ENCODE peak calls at places on chromosomes 4 and X, in five cellular contexts. One of them, this sample, is unnamed.

GRCh38 chr4:38005637-38006036 is 45.4 kb downstream of the PTTG2 start:
- DNase-seq in H1: no peak
- DNase-seq in tibial artery: no peak
- DNase-seq in ascending aorta: no peak
- DNase-seq in GM23338: no peak
- DNase-seq in this sample: no peak

GRCh38 chr4:98614081-98614480 is 44.3 kb downstream of the TSPAN5 start:
- DNase-seq in GM23338: no peak
- DNase-seq in tibial artery: no peak
- DNase-seq in H1: no peak
- DNase-seq in ascending aorta: no peak
- DNase-seq in this sample: no peak

GRCh38 chr4:161642708-161643107 is 521.1 kb downstream of the FSTL5 start:
- DNase-seq in ascending aorta: no peak
- DNase-seq in GM23338: no peak
- DNase-seq in H1: no peak
- DNase-seq in tibial artery: no peak
- DNase-seq in this sample: no peak

GRCh38 chr4:7320413-7320812 is 114.3 kb downstream of the PSAPL1 start:
- DNase-seq in GM23338: no peak
- DNase-seq in H1: no peak
- DNase-seq in ascending aorta: no peak
- DNase-seq in tibial artery: no peak
- DNase-seq in this sample: no peak

GRCh38 chrX:47579537-47579936 is 2.7 kb upstream of the TIMP1 start:
- DNase-seq in GM23338: no peak
- DNase-seq in H1: no peak
- DNase-seq in ascending aorta: no peak
- DNase-seq in tibial artery: no peak
- DNase-seq in this sample: no peak

GRCh38 chr4:103075435-103075893 is 1.1 kb downstream of the SLC9B2 start:
- DNase-seq in H1: no peak
- DNase-seq in GM23338: no peak
- DNase-seq in ascending aorta: no peak
- DNase-seq in tibial artery: no peak
- DNase-seq in this sample: no peak

GRCh38 chrX:150365051-150365952 is 2.2 kb downstream of the MAMLD1 start:
- DNase-seq in ascending aorta: peak
- DNase-seq in GM23338: peak
- DNase-seq in H1: no peak
- DNase-seq in tibial artery: peak
- DNase-seq in this sample: no peak

GRCh38 chr4:40992472-40993298 is 221.7 kb downstream of the APBB2 start:
- DNase-seq in H1: no peak
- DNase-seq in tibial artery: no peak
- DNase-seq in GM23338: no peak
- DNase-seq in ascending aorta: no peak
- DNase-seq in this sample: peak

GRCh38 chr4:772118-772517 is 53.8 kb downstream of the CPLX1 start:
- DNase-seq in tibial artery: no peak
- DNase-seq in GM23338: no peak
- DNase-seq in H1: no peak
- DNase-seq in ascending aorta: no peak
- DNase-seq in this sample: no peak

GRCh38 chrX:135112743-135113142 is 7.6 kb downstream of the ETDB start:
- DNase-seq in tibial artery: no peak
- DNase-seq in GM23338: no peak
- DNase-seq in ascending aorta: no peak
- DNase-seq in H1: no peak
- DNase-seq in this sample: no peak

GRCh38 chrX:84123585-84123984 is 64.4 kb downstream of the RPS6KA6 start:
- DNase-seq in ascending aorta: no peak
- DNase-seq in tibial artery: no peak
- DNase-seq in GM23338: no peak
- DNase-seq in H1: no peak
- DNase-seq in this sample: peak

GRCh38 chrX:39633293-39633692 is 464.5 kb downstream of the BCOR start:
- DNase-seq in ascending aorta: no peak
- DNase-seq in H1: no peak
- DNase-seq in GM23338: no peak
- DNase-seq in tibial artery: no peak
- DNase-seq in this sample: no peak

DNA sequence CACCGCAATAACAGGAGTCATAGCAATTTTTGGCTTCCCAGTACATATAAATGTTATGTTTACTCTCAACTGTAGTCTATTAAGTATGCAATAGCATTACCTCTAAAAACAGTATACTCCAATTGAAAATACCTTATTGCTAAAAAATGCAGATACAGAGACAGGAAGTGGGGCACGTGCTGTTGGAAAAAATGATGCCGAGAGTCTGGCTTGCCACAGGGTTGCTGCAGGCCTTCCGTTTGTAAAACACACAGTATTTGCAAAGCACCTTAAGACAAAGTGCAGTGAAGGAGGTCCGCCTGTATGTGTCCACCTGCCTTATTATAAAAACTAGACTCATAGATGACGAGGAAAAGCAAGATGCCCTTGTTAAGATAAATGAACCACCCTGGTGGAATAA is 23.5 kb downstream of the CD99 start:
- DNase-seq in GM23338: no peak
- DNase-seq in H1: no peak
- DNase-seq in ascending aorta: no peak
- DNase-seq in tibial artery: no peak
- DNase-seq in this sample: no peak
- H3K27ac ChIP-seq in GM23338: no peak
- H3K27ac ChIP-seq in H1: no peak
- H3K27ac ChIP-seq in ascending aorta: no peak
- H3K27ac ChIP-seq in tibial artery: no peak
- H3K27ac ChIP-seq in this sample: no peak

GRCh38 chr4:73660808-73661207 is 40.6 kb upstream of the RASSF6 start:
- DNase-seq in H1: no peak
- DNase-seq in tibial artery: no peak
- DNase-seq in ascending aorta: no peak
- DNase-seq in GM23338: no peak
- DNase-seq in this sample: no peak
- H3K27ac ChIP-seq in H1: no peak
- H3K27ac ChIP-seq in tibial artery: no peak
- H3K27ac ChIP-seq in ascending aorta: no peak
- H3K27ac ChIP-seq in GM23338: no peak
- H3K27ac ChIP-seq in this sample: peak

DNA sequence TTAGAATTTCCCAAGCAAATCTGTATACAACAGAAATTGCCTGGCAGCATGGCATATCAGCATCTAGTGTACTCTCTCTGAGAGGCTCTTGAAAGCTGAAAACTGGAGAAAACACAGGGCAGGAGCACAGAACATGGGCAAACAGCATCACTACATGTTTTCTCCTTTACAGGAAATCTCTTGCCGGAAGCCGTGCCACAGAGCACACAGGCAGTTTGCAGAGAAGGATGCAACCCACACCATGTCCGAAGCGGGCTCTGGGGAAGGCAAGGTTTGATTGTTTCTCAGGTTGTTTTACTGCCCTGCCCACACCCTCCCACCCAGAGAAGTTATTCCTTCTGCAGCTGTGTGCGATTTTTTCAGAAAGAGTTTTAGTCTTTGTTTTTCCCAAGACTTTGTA is 41.1 kb upstream of the FAM9C start:
- DNase-seq in tibial artery: no peak
- DNase-seq in GM23338: no peak
- DNase-seq in H1: no peak
- DNase-seq in ascending aorta: no peak
- DNase-seq in this sample: no peak
- H3K27ac ChIP-seq in tibial artery: no peak
- H3K27ac ChIP-seq in GM23338: no peak
- H3K27ac ChIP-seq in H1: no peak
- H3K27ac ChIP-seq in ascending aorta: no peak
- H3K27ac ChIP-seq in this sample: no peak

GRCh38 chr4:87977521-87978278 is 2.2 kb downstream of the SPP1 start:
- DNase-seq in GM23338: no peak
- DNase-seq in ascending aorta: no peak
- DNase-seq in H1: no peak
- DNase-seq in tibial artery: no peak
- DNase-seq in this sample: no peak

GRCh38 chr4:87973283-87974169 is 2.0 kb upstream of the SPP1 start:
- DNase-seq in H1: peak
- DNase-seq in tibial artery: peak
- DNase-seq in GM23338: peak
- DNase-seq in ascending aorta: peak
- DNase-seq in this sample: peak

GRCh38 chr4:87974856-87975462 is 555 bp upstream of the SPP1 start:
- DNase-seq in ascending aorta: no peak
- DNase-seq in GM23338: peak
- DNase-seq in H1: no peak
- DNase-seq in tibial artery: no peak
- DNase-seq in this sample: no peak

GRCh38 chr4:87978656-87979055 is 3.1 kb downstream of the SPP1 start:
- DNase-seq in H1: no peak
- DNase-seq in GM23338: no peak
- DNase-seq in tibial artery: no peak
- DNase-seq in ascending aorta: no peak
- DNase-seq in this sample: no peak

DNA sequence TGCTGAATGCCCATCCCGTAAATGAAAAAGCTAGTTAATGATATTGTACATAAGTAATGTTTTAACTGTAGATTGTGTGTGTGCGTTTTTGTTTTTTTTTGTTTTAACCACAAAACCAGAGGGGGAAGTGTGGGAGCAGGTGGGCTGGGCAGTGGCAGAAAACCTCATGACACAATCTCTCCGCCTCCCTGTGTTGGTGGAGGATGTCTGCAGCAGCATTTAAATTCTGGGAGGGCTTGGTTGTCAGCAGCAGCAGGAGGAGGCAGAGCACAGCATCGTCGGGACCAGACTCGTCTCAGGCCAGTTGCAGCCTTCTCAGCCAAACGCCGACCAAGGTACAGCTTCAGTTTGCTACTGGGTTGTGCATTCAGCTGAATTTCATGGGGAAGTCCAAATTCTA is at the start of gene SPP1:
- DNase-seq in tibial artery: no peak
- DNase-seq in ascending aorta: no peak
- DNase-seq in H1: peak
- DNase-seq in GM23338: peak
- DNase-seq in this sample: no peak
- H3K27ac ChIP-seq in tibial artery: no peak
- H3K27ac ChIP-seq in ascending aorta: no peak
- H3K27ac ChIP-seq in H1: no peak
- H3K27ac ChIP-seq in GM23338: peak
- H3K27ac ChIP-seq in this sample: no peak

This sample was measured in epithelial cell of prostate.